ENCODE peak calls at places on chromosomes 7 and 10, in six cellular contexts. One of them, this sample, is unnamed.

GRCh38 chr10:59704644-59705043 is 5.0 kb downstream of the SLC16A9 start:
- DNase-seq in uterus: no peak
- DNase-seq in Peyer's patch: no peak
- DNase-seq in A549: no peak
- DNase-seq in heart left ventricle: no peak
- DNase-seq in IMR-90: no peak
- DNase-seq in this sample: no peak

GRCh38 chr10:89531359-89531758 is 4.0 kb downstream of the SLC16A12 start:
- DNase-seq in Peyer's patch: no peak
- DNase-seq in IMR-90: no peak
- DNase-seq in heart left ventricle: no peak
- DNase-seq in uterus: no peak
- DNase-seq in A549: no peak
- DNase-seq in this sample: no peak

GRCh38 chr7:54796150-54796549 is 37.1 kb upstream of the SEC61G start:
- DNase-seq in A549: no peak
- DNase-seq in uterus: no peak
- DNase-seq in IMR-90: peak; percentile 20
- DNase-seq in Peyer's patch: no peak
- DNase-seq in heart left ventricle: no peak
- DNase-seq in this sample: no peak

GRCh38 chr10:71212249-71213126 is at the start of gene UNC5B:
- DNase-seq in heart left ventricle: peak; percentile 95
- DNase-seq in uterus: peak; percentile 93
- DNase-seq in Peyer's patch: peak; percentile 93
- DNase-seq in IMR-90: peak; percentile 85
- DNase-seq in A549: peak; percentile 80
- DNase-seq in this sample: peak; percentile 92

GRCh38 chr10:37403776-37404175 is 278.4 kb downstream of the ANKRD30A start:
- DNase-seq in uterus: no peak
- DNase-seq in IMR-90: no peak
- DNase-seq in Peyer's patch: no peak
- DNase-seq in heart left ventricle: no peak
- DNase-seq in A549: no peak
- DNase-seq in this sample: no peak

GRCh38 chr10:124745678-124746077 is 1.5 kb upstream of the FAM53B start:
- DNase-seq in A549: peak; percentile 67
- DNase-seq in IMR-90: peak; percentile 72
- DNase-seq in heart left ventricle: no peak
- DNase-seq in uterus: no peak
- DNase-seq in Peyer's patch: no peak
- DNase-seq in this sample: no peak

GRCh38 chr7:134701272-134701671 is 54.6 kb downstream of the BPGM start:
- DNase-seq in heart left ventricle: no peak
- DNase-seq in IMR-90: peak; percentile 42
- DNase-seq in uterus: no peak
- DNase-seq in Peyer's patch: no peak
- DNase-seq in A549: peak; percentile 38
- DNase-seq in this sample: no peak

GRCh38 chr10:127907411-127908105 is 655 bp downstream of the PTPRE start:
- DNase-seq in heart left ventricle: peak; percentile 74
- DNase-seq in uterus: no peak
- DNase-seq in IMR-90: no peak
- DNase-seq in Peyer's patch: peak; percentile 69
- DNase-seq in A549: no peak
- DNase-seq in this sample: peak; percentile 54

GRCh38 chr7:105198223-105198622 is 184.2 kb downstream of the KMT2E start:
- DNase-seq in uterus: no peak
- DNase-seq in IMR-90: peak; percentile 95
- DNase-seq in Peyer's patch: no peak
- DNase-seq in A549: peak; percentile 25
- DNase-seq in heart left ventricle: peak; percentile 30
- DNase-seq in this sample: no peak

GRCh38 chr10:30493609-30494530 is 59.9 kb downstream of the MAP3K8 start:
- DNase-seq in Peyer's patch: peak; percentile 49
- DNase-seq in IMR-90: peak; percentile 66
- DNase-seq in A549: peak; percentile 38
- DNase-seq in heart left ventricle: peak; percentile 61
- DNase-seq in uterus: peak; percentile 18
- DNase-seq in this sample: peak; percentile 26

GRCh38 chr7:71633571-71634008 is 501.6 kb downstream of the GALNT17 start:
- DNase-seq in Peyer's patch: no peak
- DNase-seq in A549: peak; percentile 47
- DNase-seq in IMR-90: peak; percentile 3
- DNase-seq in uterus: no peak
- DNase-seq in heart left ventricle: no peak
- DNase-seq in this sample: no peak

GRCh38 chr10:21194510-21194993 is 297.4 kb upstream of the NEBL start:
- DNase-seq in heart left ventricle: peak; percentile 28
- DNase-seq in A549: peak; percentile 79
- DNase-seq in uterus: no peak
- DNase-seq in Peyer's patch: no peak
- DNase-seq in IMR-90: no peak
- DNase-seq in this sample: no peak

GRCh38 chr7:116353614-116354013 is 143.3 kb downstream of the TES start:
- DNase-seq in uterus: peak; percentile 46
- DNase-seq in heart left ventricle: peak; percentile 75
- DNase-seq in IMR-90: no peak
- DNase-seq in Peyer's patch: no peak
- DNase-seq in A549: no peak
- DNase-seq in this sample: peak; percentile 63

GRCh38 chr7:116351966-116352365 is 141.6 kb downstream of the TES start:
- DNase-seq in Peyer's patch: no peak
- DNase-seq in heart left ventricle: no peak
- DNase-seq in uterus: no peak
- DNase-seq in IMR-90: no peak
- DNase-seq in A549: no peak
- DNase-seq in this sample: no peak

GRCh38 chr7:116354546-116355422 is 144.4 kb downstream of the TES start:
- DNase-seq in A549: peak; percentile 97
- DNase-seq in IMR-90: peak; percentile 98
- DNase-seq in uterus: peak; percentile 74
- DNase-seq in Peyer's patch: no peak
- DNase-seq in heart left ventricle: peak; percentile 83
- DNase-seq in this sample: peak; percentile 88

GRCh38 chr7:116355423-116355765 is 144.1 kb upstream of the CAV2 start:
- DNase-seq in uterus: no peak
- DNase-seq in A549: no peak
- DNase-seq in IMR-90: no peak
- DNase-seq in Peyer's patch: no peak
- DNase-seq in heart left ventricle: no peak
- DNase-seq in this sample: no peak

GRCh38 chr7:116354171-116354545 is 143.8 kb downstream of the TES start:
- DNase-seq in Peyer's patch: no peak
- DNase-seq in IMR-90: peak; percentile 92
- DNase-seq in heart left ventricle: peak; percentile 62
- DNase-seq in uterus: peak; percentile 60
- DNase-seq in A549: peak; percentile 26
- DNase-seq in this sample: no peak
- H3K4me1 ChIP-seq in Peyer's patch: peaks cover 10% of the 10 kb centered on the region
- H3K4me1 ChIP-seq in IMR-90: peaks cover 24% of the 10 kb centered on the region
- H3K4me1 ChIP-seq in heart left ventricle: peaks cover 40% of the 10 kb centered on the region
- H3K4me1 ChIP-seq in uterus: peaks cover 10% of the 10 kb centered on the region
- H3K4me1 ChIP-seq in A549: peaks cover 52% of the 10 kb centered on the region
- H3K4me1 ChIP-seq in this sample: peaks cover 54% of the 10 kb centered on the region

GRCh38 chr10:79350407-79351154 is 3.3 kb downstream of the PPIF start:
- DNase-seq in Peyer's patch: no peak
- DNase-seq in uterus: no peak
- DNase-seq in IMR-90: no peak
- DNase-seq in A549: no peak
- DNase-seq in heart left ventricle: no peak
- DNase-seq in this sample: no peak

GRCh38 chr10:79349072-79349491 is 1.8 kb downstream of the PPIF start:
- DNase-seq in uterus: no peak
- DNase-seq in heart left ventricle: no peak
- DNase-seq in A549: no peak
- DNase-seq in IMR-90: no peak
- DNase-seq in Peyer's patch: no peak
- DNase-seq in this sample: no peak

GRCh38 chr10:79348640-79348988 is 1.3 kb downstream of the PPIF start:
- DNase-seq in A549: no peak
- DNase-seq in uterus: no peak
- DNase-seq in heart left ventricle: no peak
- DNase-seq in IMR-90: no peak
- DNase-seq in Peyer's patch: no peak
- DNase-seq in this sample: no peak

GRCh38 chr10:79351332-79351731 is 4.1 kb downstream of the PPIF start:
- DNase-seq in uterus: no peak
- DNase-seq in A549: no peak
- DNase-seq in Peyer's patch: no peak
- DNase-seq in heart left ventricle: no peak
- DNase-seq in IMR-90: no peak
- DNase-seq in this sample: no peak

GRCh38 chr10:79349766-79350406 is 2.6 kb downstream of the PPIF start:
- DNase-seq in IMR-90: no peak
- DNase-seq in A549: no peak
- DNase-seq in heart left ventricle: no peak
- DNase-seq in Peyer's patch: no peak
- DNase-seq in uterus: no peak
- DNase-seq in this sample: no peak
- H3K4me3 ChIP-seq in IMR-90: no peak overlapping the region
- H3K4me3 ChIP-seq in A549: no peak overlapping the region
- H3K4me3 ChIP-seq in heart left ventricle: no peak overlapping the region
- H3K4me3 ChIP-seq in Peyer's patch: no peak overlapping the region
- H3K4me3 ChIP-seq in uterus: no peak overlapping the region
- H3K4me3 ChIP-seq in this sample: no peak overlapping the region

DNA sequence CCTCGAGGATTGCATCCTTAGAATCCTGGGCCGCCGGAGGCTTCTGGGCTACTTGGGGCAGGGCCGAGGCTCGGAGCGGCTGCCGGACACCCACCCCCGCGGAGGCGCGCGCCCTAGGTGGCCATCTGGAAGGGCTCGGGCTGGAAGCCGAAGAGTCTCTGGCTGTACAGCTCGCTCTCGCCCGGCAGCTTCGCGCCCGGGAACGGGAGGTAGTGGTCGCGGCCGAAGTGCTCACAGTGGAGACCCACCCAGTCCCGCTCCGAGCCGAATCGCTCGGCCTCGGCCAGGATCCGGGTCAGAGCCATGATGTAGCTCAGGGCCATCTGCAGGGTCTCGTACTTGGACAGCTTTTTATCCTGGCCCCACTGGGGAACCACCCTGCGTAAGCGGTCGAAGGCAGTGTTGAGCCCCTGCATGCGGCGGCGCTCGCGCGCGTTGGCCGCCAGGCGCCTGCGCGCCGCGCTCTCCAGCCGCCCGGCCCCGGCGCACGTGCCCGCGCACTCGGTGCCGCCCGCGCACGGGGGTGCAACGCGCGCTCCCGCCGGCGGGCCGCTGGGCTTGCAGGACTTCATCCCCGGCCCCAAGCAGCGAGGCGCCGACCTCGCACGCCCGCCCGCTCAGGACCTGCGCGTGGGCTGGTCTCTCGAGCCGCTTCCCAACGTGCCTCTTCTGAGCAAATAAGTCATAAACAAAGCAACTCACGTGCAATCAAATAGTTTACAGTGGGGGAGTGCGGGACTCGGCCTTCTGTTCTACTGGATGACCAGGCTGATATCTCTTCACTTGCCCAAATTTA is 609 bp downstream of the ATOH7 start:
- DNase-seq in A549: peak; percentile 84
- DNase-seq in uterus: peak; percentile 71
- DNase-seq in IMR-90: peak; percentile 76
- DNase-seq in heart left ventricle: peak; percentile 70
- DNase-seq in Peyer's patch: peak; percentile 70
- DNase-seq in this sample: peak; percentile 43
- TF ChIP-seq CTCF in A549: peak; percentile 38
- TF ChIP-seq CTCF in uterus: no peak
- TF ChIP-seq CTCF in IMR-90: peak; percentile 22
- TF ChIP-seq CTCF in heart left ventricle: peak; percentile 21
- TF ChIP-seq CTCF in Peyer's patch: no peak
- TF ChIP-seq CTCF in this sample: no peak

GRCh38 chr10:114607358-114607998 is 50.6 kb downstream of the ABLIM1 start:
- DNase-seq in uterus: no peak
- DNase-seq in heart left ventricle: no peak
- DNase-seq in Peyer's patch: no peak
- DNase-seq in IMR-90: peak; percentile 56
- DNase-seq in A549: no peak
- DNase-seq in this sample: no peak
- H3K4me1 ChIP-seq in uterus: peaks cover 4% of the 10 kb centered on the region
- H3K4me1 ChIP-seq in heart left ventricle: peaks cover 79% of the 10 kb centered on the region
- H3K4me1 ChIP-seq in Peyer's patch: peaks cover 14% of the 10 kb centered on the region
- H3K4me1 ChIP-seq in IMR-90: no peaks in the 10 kb centered on the region
- H3K4me1 ChIP-seq in A549: peaks cover 60% of the 10 kb centered on the region
- H3K4me1 ChIP-seq in this sample: peaks cover 100% of the 10 kb centered on the region

GRCh38 chr10:50417486-50417905 is 166.2 kb upstream of the ASAH2 start:
- DNase-seq in uterus: no peak
- DNase-seq in IMR-90: peak; percentile 3
- DNase-seq in heart left ventricle: no peak
- DNase-seq in A549: peak; percentile 37
- DNase-seq in Peyer's patch: no peak
- DNase-seq in this sample: no peak
- H3K4me3 ChIP-seq in uterus: peak overlapping the region; percentile 68
- H3K4me3 ChIP-seq in IMR-90: peak overlapping the region; percentile 47
- H3K4me3 ChIP-seq in heart left ventricle: peak overlapping the region; percentile 78
- H3K4me3 ChIP-seq in A549: peak overlapping the region; percentile 58
- H3K4me3 ChIP-seq in Peyer's patch: peak overlapping the region; percentile 88
- H3K4me3 ChIP-seq in this sample: peak overlapping the region; percentile 79

GRCh38 chr7:50073093-50073492 is 20.0 kb downstream of the ZPBP start:
- DNase-seq in Peyer's patch: no peak
- DNase-seq in A549: no peak
- DNase-seq in heart left ventricle: no peak
- DNase-seq in uterus: no peak
- DNase-seq in IMR-90: no peak
- DNase-seq in this sample: no peak

GRCh38 chr7:50069613-50070012 is 23.4 kb downstream of the ZPBP start:
- DNase-seq in A549: no peak
- DNase-seq in uterus: peak; percentile 31
- DNase-seq in IMR-90: no peak
- DNase-seq in heart left ventricle: no peak
- DNase-seq in Peyer's patch: peak; percentile 49
- DNase-seq in this sample: peak; percentile 23

GRCh38 chr7:50068850-50069551 is 24.0 kb downstream of the ZPBP start:
- DNase-seq in A549: peak; percentile 3
- DNase-seq in heart left ventricle: no peak
- DNase-seq in uterus: no peak
- DNase-seq in IMR-90: no peak
- DNase-seq in Peyer's patch: no peak
- DNase-seq in this sample: peak; percentile 15

GRCh38 chr7:50068026-50068425 is 25.0 kb downstream of the ZPBP start:
- DNase-seq in Peyer's patch: no peak
- DNase-seq in heart left ventricle: no peak
- DNase-seq in uterus: no peak
- DNase-seq in A549: peak; percentile 27
- DNase-seq in IMR-90: no peak
- DNase-seq in this sample: no peak
- TF ChIP-seq CTCF in Peyer's patch: no peak
- TF ChIP-seq CTCF in heart left ventricle: no peak
- TF ChIP-seq CTCF in uterus: no peak
- TF ChIP-seq CTCF in A549: no peak
- TF ChIP-seq CTCF in IMR-90: no peak
- TF ChIP-seq CTCF in this sample: peak; percentile 33

DNA sequence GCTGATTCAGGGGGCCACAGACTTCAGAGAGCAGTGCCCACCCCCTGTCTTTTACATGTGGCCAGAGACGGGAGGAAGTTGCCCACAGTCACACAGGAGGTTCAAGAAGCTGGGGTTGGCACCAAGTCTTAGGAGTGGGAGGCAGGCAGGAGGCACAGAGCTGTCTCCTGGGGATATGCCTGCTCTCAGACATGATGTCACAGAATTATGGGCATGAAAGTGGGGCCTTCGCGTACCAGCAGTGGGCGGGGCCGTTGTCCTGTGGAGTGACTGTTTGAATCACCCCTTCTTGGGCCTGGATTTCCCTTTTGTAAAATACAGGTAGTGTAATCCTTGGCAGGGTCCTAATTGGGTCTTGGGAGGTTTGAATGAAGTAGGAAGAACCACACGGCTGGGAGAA is 81.2 kb upstream of the PPIF start:
- DNase-seq in Peyer's patch: no peak
- DNase-seq in heart left ventricle: no peak
- DNase-seq in A549: no peak
- DNase-seq in uterus: no peak
- DNase-seq in IMR-90: no peak
- DNase-seq in this sample: no peak
- H3K4me1 ChIP-seq in Peyer's patch: peaks cover 52% of the 10 kb centered on the region
- H3K4me1 ChIP-seq in heart left ventricle: peaks cover 82% of the 10 kb centered on the region
- H3K4me1 ChIP-seq in A549: no peaks in the 10 kb centered on the region
- H3K4me1 ChIP-seq in uterus: no peaks in the 10 kb centered on the region
- H3K4me1 ChIP-seq in IMR-90: peaks cover 46% of the 10 kb centered on the region
- H3K4me1 ChIP-seq in this sample: peaks cover 94% of the 10 kb centered on the region